ENCODE peak calls at places on chromosomes 6 and 20, in seven cellular contexts. X, N, K, S, Q, H and D are unnamed samples.

GRCh38 chr20:52592567-52592966 is 379.6 kb upstream of the TSHZ2 start:
- DNase-seq in X (no peak), N (no peak), K (no peak), S (no peak), Q (no peak), H (no peak), D (no peak)

GRCh38 chr6:150354754-150355571 is 13.8 kb upstream of the IYD start:
- DNase-seq in X (no peak), N (no peak), K (no peak), S (no peak), Q (no peak), H (no peak), D (no peak)

GRCh38 chr6:52261229-52261628 is 16.9 kb upstream of the IL17F start:
- DNase-seq in X (no peak), N (peak), K (no peak), S (no peak), Q (no peak), H (no peak), D (no peak)

GRCh38 chr6:161379828-161380598 is 106.2 kb upstream of the AGPAT4 start:
- DNase-seq in X (no peak), N (no peak), K (no peak), S (no peak), Q (no peak), H (no peak), D (no peak)

GRCh38 chr6:55069132-55069781 is 105.1 kb upstream of the HCRTR2 start:
- DNase-seq in X (peak), N (peak), K (peak), S (peak), Q (no peak), H (peak), D (peak)

GRCh38 chr6:101826259-101826658 is 432.8 kb downstream of the GRIK2 start:
- DNase-seq in X (no peak), N (no peak), K (no peak), S (no peak), Q (no peak), H (no peak), D (no peak)

GRCh38 chr20:63643966-63644365 is 9.3 kb downstream of the STMN3 start:
- DNase-seq in X (no peak), N (no peak), K (no peak), S (no peak), Q (peak), H (no peak), D (no peak)

GRCh38 chr20:35315199-35316020 is 23.2 kb upstream of the FAM83C start:
- DNase-seq in X (no peak), N (no peak), K (no peak), S (no peak), Q (no peak), H (no peak), D (peak)

GRCh38 chr20:4476903-4477302 is 244.8 kb upstream of the PRND start:
- DNase-seq in X (no peak), N (peak), K (no peak), S (no peak), Q (no peak), H (no peak), D (no peak)

GRCh38 chr6:38815250-38815649 is 100.1 kb downstream of the DNAH8 start:
- DNase-seq in X (no peak), N (no peak), K (no peak), S (no peak), Q (no peak), H (no peak), D (no peak)